ENCODE peak calls at places on chromosome 6, in eight cellular contexts. Y is uterus; X is CD8-positive, alpha-beta T cell; V is NCI-H1092 treated with DMSO at 0.1 percent for 48 hours; W is neural crest cell; N is effector memory CD4-positive, alpha-beta T cell; J is spleen; Z is NCI-H1417 treated with DMSO at 0.1 percent for 48 hours. L is an unnamed sample.

GRCh38 chr6:161618816-161619454 is 345.1 kb upstream of the AGPAT4 start:
- DNase-seq in N (no peak), W (peak), Y (no peak), V (peak), J (no peak), Z (no peak), X (no peak), L (no peak)

GRCh38 chr6:97316982-97317381 is 34.0 kb upstream of the MMS22L start:
- DNase-seq in Y (no peak), V (no peak), X (no peak), Z (no peak), N (no peak), J (no peak), W (no peak), L (no peak)

GRCh38 chr6:22146581-22147468 is 150.0 kb downstream of the PRL start:
- DNase-seq in V (no peak), W (no peak), N (no peak), J (no peak), Z (no peak), X (peak), Y (peak), L (no peak)

GRCh38 chr6:19337103-19337502 is 500.1 kb upstream of the ID4 start:
- DNase-seq in X (no peak), N (no peak), J (no peak), Z (no peak), Y (no peak), W (no peak), V (no peak), L (no peak)

GRCh38 chr6:138572200-138572875 is 73.0 kb upstream of the NHSL1 start:
- DNase-seq in Y (peak), V (peak), J (no peak), N (no peak), X (no peak), W (peak), Z (peak), L (no peak)

GRCh38 chr6:111890981-111891380 is 17.7 kb upstream of the FYN start:
- DNase-seq in J (no peak), Y (no peak), N (no peak), Z (no peak), V (no peak), X (no peak), W (no peak), L (no peak)

GRCh38 chr6:8108031-8108660 is 5.8 kb upstream of the EEF1E1 start:
- DNase-seq in W (no peak), Y (no peak), V (no peak), X (no peak), Z (no peak), J (no peak), N (no peak), L (no peak)

GRCh38 chr6:27761391-27761790 is 150.8 kb downstream of the OR2B2 start:
- DNase-seq in W (no peak), Z (no peak), X (no peak), V (no peak), J (no peak), N (no peak), Y (no peak), L (no peak)

GRCh38 chr6:24522090-24522820 is 27.5 kb downstream of the ALDH5A1 start:
- DNase-seq in Y (no peak), V (peak), J (no peak), W (no peak), Z (peak), N (no peak), X (no peak), L (no peak)